ENCODE peak calls at places on chromosomes 11 and 22, in seven cellular contexts. O is uterus, F is sigmoid colon, R is right lobe of liver, J is prostate gland, B is gastrocnemius medialis, D is IMR-90. G is an unnamed sample.

GRCh38 chr11:134071766-134072403 is 3.0 kb downstream of the JAM3 start:
- DNase-seq in O (no peak), F (no peak), R (no peak), J (no peak), B (no peak), D (peak), G (no peak)

GRCh38 chr22:43992331-43992821 is 31.7 kb upstream of the PARVB start:
- DNase-seq in O (no peak), F (peak), R (no peak), J (no peak), B (no peak), D (peak), G (no peak)

GRCh38 chr11:17838102-17838501 is 103.5 kb downstream of the KCNC1 start:
- DNase-seq in O (no peak), F (no peak), R (no peak), J (no peak), B (peak), D (no peak), G (no peak)

GRCh38 chr11:10456519-10456918 is 1.5 kb downstream of the AMPD3 start:
- DNase-seq in O (no peak), F (no peak), R (no peak), J (no peak), B (no peak), D (no peak), G (no peak)

GRCh38 chr22:23801238-23801821 is 14.6 kb downstream of the SMARCB1 start:
- DNase-seq in O (no peak), F (no peak), R (peak), J (no peak), B (no peak), D (no peak), G (no peak)

GRCh38 chr22:17675584-17675983 is 37.0 kb downstream of the BCL2L13 start:
- DNase-seq in O (no peak), F (no peak), R (no peak), J (no peak), B (no peak), D (no peak), G (no peak)

GRCh38 chr22:38450234-38450797 is 4.7 kb downstream of the KCNJ4 start:
- DNase-seq in O (no peak), F (no peak), R (no peak), J (no peak), B (no peak), D (no peak), G (no peak)

GRCh38 chr22:30575011-30575671 is 676 bp upstream of the GAL3ST1 start:
- DNase-seq in O (peak), F (no peak), R (no peak), J (no peak), B (no peak), D (peak), G (no peak)

GRCh38 chr11:62881579-62882427 is 1.1 kb downstream of the SLC3A2 start:
- DNase-seq in O (peak), F (peak), R (peak), J (peak), B (peak), D (peak), G (peak)

GRCh38 chr11:110173775-110174644 is 80.8 kb downstream of the ZC3H12C start:
- DNase-seq in O (peak), F (peak), R (peak), J (no peak), B (no peak), D (peak), G (no peak)

GRCh38 chr11:73272680-73273038 is 521 bp downstream of the P2RY6 start:
- DNase-seq in O (no peak), F (no peak), R (no peak), J (no peak), B (no peak), D (no peak), G (no peak)
- H3K4me3 ChIP-seq in O (no peak), F (no peak), R (no peak), J (no peak), B (no peak), D (no peak), G (no peak)

DNA sequence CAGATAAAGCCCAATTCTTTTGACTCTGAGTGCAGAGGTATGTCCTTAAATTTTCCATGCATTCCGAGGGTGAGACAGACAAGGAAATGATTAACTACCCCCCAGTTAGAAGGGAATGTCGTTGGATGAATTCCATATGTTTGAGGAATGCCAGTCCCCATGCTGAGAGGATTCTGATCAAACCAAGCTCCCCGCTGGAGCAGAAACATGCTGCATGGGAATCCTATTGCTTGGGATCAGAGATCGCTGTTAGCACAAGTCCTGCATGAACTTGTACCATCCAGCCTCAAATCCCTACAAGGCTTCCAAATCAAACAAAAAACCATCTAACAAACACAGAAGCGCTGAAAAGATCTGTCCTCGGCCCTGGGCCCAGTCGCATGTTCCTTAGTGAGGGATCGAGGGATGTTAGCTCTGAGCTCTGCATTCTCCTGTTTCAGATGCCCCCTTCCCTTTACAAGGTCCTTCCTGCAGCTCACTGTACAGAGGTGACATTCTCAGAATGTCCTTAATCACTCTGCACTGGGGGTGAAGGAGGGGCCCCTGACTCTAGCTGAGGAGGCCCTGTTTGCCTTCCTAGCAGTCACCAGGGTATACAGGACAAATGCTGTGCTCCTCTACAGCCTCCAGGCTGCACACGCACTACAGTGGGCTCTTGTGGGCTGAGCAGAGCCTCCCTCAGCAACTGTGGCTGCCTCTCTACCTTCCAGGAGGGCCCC is 353.4 kb downstream of the TENM4 start:
- DNase-seq in O (no peak), F (no peak), R (no peak), J (peak), B (no peak), D (peak), G (no peak)
- TF ChIP-seq POLR2A in O (no peak), F (no peak), R (no peak), J (no peak), B (no peak), D (no peak), G (no peak)

DNA sequence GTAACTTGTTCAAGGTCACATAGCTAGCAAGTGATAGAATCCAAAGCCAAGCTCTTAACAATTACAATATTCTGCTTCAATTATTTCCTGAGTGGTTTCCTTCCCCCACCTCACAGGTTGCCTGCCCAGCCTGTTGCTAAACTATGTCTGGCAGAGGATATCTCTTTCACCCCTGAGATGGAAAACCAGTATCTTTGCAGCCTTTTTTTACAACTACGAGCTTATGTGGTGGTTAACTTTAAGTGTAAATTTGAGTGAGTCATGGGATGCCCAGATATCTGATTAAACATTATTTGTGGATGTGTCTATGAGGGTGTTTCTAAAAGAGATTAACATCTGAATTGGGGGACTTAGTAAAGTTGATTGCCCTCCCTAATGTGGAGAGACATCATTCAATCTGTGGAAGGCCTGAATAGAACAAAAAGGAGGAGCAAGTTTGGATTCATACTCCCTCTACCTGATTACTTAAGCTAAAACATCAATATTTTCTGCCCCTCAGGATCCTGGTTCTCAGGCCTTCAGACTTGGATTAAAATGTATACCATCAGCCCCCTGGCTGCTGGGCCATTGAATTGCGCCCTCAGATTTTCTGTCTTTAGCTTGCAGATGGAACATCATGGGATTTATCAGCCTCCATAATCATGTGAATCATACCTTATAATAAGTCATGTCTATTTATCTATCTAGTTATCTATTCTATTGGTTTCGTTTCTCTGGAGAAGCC is 911.9 kb downstream of the METTL15 start:
- DNase-seq in O (no peak), F (no peak), R (no peak), J (no peak), B (no peak), D (peak), G (no peak)
- H3K4me3 ChIP-seq in O (no peak), F (no peak), R (no peak), J (no peak), B (no peak), D (no peak), G (no peak)

GRCh38 chr11:75013051-75013450 is 24.3 kb downstream of the NEU3 start:
- DNase-seq in O (no peak), F (no peak), R (no peak), J (no peak), B (no peak), D (peak), G (no peak)
- TF ChIP-seq POLR2A in O (no peak), F (no peak), R (no peak), J (no peak), B (no peak), D (no peak), G (no peak)

GRCh38 chr22:20135265-20135664 is 3.7 kb downstream of the ZDHHC8 start:
- DNase-seq in O (no peak), F (no peak), R (no peak), J (no peak), B (no peak), D (no peak), G (no peak)
- H3K4me3 ChIP-seq in O (no peak), F (no peak), R (no peak), J (no peak), B (no peak), D (no peak), G (no peak)

DNA sequence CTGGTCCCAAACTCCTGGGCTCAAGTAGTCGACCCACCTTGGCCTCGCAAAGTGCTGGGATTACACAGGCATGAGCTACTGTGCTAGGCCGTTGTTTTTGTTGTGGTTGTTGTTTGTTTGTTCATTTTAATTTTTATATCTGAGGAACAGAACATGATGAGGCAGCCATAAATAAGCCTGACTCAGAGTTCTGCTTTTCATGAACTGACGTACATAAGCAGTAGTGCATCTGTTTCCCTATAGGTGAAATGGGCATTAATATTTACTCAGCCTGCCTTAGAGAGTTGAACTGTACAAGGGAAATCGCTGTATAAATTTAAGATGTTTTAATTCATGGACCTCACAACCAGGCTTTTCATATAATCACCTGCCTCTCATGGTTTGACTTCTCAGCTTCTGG is 80.5 kb downstream of the PDHX start:
- DNase-seq in O (no peak), F (no peak), R (no peak), J (no peak), B (no peak), D (no peak), G (no peak)
- TF ChIP-seq POLR2A in O (no peak), F (no peak), R (no peak), J (no peak), B (no peak), D (no peak), G (no peak)

DNA sequence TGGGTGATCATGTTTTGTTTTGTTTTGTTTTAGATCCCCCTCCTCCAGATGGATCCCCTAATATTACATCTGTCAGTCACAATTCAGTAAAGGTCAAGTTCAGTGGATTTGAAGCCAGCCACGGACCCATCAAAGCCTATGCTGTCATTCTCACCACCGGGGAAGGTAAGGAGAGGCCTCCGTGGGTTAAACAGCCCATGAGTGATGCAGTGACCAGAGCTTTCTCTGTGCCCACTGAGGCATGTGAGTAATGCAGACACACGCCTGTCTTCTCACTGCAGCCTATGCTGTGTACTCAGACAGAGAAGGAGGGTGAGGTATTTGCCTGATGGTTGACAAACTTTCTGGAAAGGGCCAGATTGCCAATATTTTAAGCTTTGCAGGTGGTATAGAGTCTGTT is 73.7 kb upstream of the OR4B1 start:
- DNase-seq in O (no peak), F (no peak), R (no peak), J (no peak), B (no peak), D (no peak), G (no peak)
- H3K4me3 ChIP-seq in O (no peak), F (no peak), R (no peak), J (no peak), B (no peak), D (no peak), G (no peak)

G was measured in breast epithelium.